ENCODE peak calls at places on chromosome 20, in ten cellular contexts. One of them, this sample, is unnamed.

GRCh38 chr20:18972251-18972876 is 158.8 kb downstream of the SCP2D1 start:
- DNase-seq in prostate gland: no peak
- DNase-seq in tibial artery: no peak
- DNase-seq in upper lobe of right lung: no peak
- DNase-seq in SJSA1: no peak
- DNase-seq in cardiac muscle cell: no peak
- DNase-seq in left lung: no peak
- DNase-seq in esophagus muscularis mucosa: peak; percentile 29
- DNase-seq in adrenal gland: no peak
- DNase-seq in tibial nerve: no peak
- DNase-seq in this sample: no peak

GRCh38 chr20:5118220-5119142 is 1.3 kb downstream of the PCNA start:
- DNase-seq in prostate gland: no peak
- DNase-seq in SJSA1: no peak
- DNase-seq in upper lobe of right lung: no peak
- DNase-seq in adrenal gland: no peak
- DNase-seq in tibial artery: no peak
- DNase-seq in tibial nerve: no peak
- DNase-seq in esophagus muscularis mucosa: no peak
- DNase-seq in left lung: no peak
- DNase-seq in cardiac muscle cell: no peak
- DNase-seq in this sample: no peak

GRCh38 chr20:50713677-50714101 is 17.7 kb upstream of the PARD6B start:
- DNase-seq in upper lobe of right lung: no peak
- DNase-seq in SJSA1: peak; percentile 55
- DNase-seq in prostate gland: no peak
- DNase-seq in adrenal gland: peak; percentile 52
- DNase-seq in tibial nerve: peak; percentile 48
- DNase-seq in esophagus muscularis mucosa: no peak
- DNase-seq in cardiac muscle cell: peak; percentile 39
- DNase-seq in left lung: no peak
- DNase-seq in tibial artery: no peak
- DNase-seq in this sample: no peak

GRCh38 chr20:60069626-60070025 is 111.4 kb downstream of the CDH26 start:
- DNase-seq in left lung: no peak
- DNase-seq in esophagus muscularis mucosa: no peak
- DNase-seq in upper lobe of right lung: no peak
- DNase-seq in tibial nerve: no peak
- DNase-seq in cardiac muscle cell: no peak
- DNase-seq in SJSA1: no peak
- DNase-seq in adrenal gland: no peak
- DNase-seq in prostate gland: no peak
- DNase-seq in tibial artery: no peak
- DNase-seq in this sample: no peak

GRCh38 chr20:64068381-64069208 is 5.6 kb downstream of the TCEA2 start:
- DNase-seq in upper lobe of right lung: no peak
- DNase-seq in tibial nerve: no peak
- DNase-seq in cardiac muscle cell: no peak
- DNase-seq in tibial artery: no peak
- DNase-seq in left lung: no peak
- DNase-seq in prostate gland: no peak
- DNase-seq in adrenal gland: no peak
- DNase-seq in esophagus muscularis mucosa: no peak
- DNase-seq in SJSA1: no peak
- DNase-seq in this sample: no peak

GRCh38 chr20:5658897-5659296 is 91.3 kb upstream of the SHLD1 start:
- DNase-seq in cardiac muscle cell: peak; percentile 22
- DNase-seq in tibial artery: peak; percentile 88
- DNase-seq in esophagus muscularis mucosa: no peak
- DNase-seq in SJSA1: no peak
- DNase-seq in tibial nerve: peak; percentile 65
- DNase-seq in adrenal gland: peak; percentile 85
- DNase-seq in left lung: no peak
- DNase-seq in prostate gland: peak; percentile 44
- DNase-seq in upper lobe of right lung: no peak
- DNase-seq in this sample: peak; percentile 67

GRCh38 chr20:3094848-3095629 is 10.5 kb upstream of the AVP start:
- DNase-seq in tibial artery: no peak
- DNase-seq in SJSA1: no peak
- DNase-seq in adrenal gland: no peak
- DNase-seq in tibial nerve: no peak
- DNase-seq in prostate gland: no peak
- DNase-seq in upper lobe of right lung: no peak
- DNase-seq in esophagus muscularis mucosa: no peak
- DNase-seq in left lung: no peak
- DNase-seq in cardiac muscle cell: no peak
- DNase-seq in this sample: no peak

GRCh38 chr20:20037960-20038359 is 14.3 kb downstream of the CRNKL1 start:
- DNase-seq in esophagus muscularis mucosa: no peak
- DNase-seq in upper lobe of right lung: no peak
- DNase-seq in SJSA1: peak; percentile 53
- DNase-seq in left lung: no peak
- DNase-seq in cardiac muscle cell: no peak
- DNase-seq in prostate gland: no peak
- DNase-seq in tibial artery: no peak
- DNase-seq in tibial nerve: no peak
- DNase-seq in adrenal gland: no peak
- DNase-seq in this sample: no peak

GRCh38 chr20:20820104-20820503 is 107.7 kb upstream of the RALGAPA2 start:
- DNase-seq in cardiac muscle cell: peak; percentile 19
- DNase-seq in SJSA1: no peak
- DNase-seq in left lung: no peak
- DNase-seq in esophagus muscularis mucosa: no peak
- DNase-seq in adrenal gland: peak; percentile 34
- DNase-seq in tibial artery: no peak
- DNase-seq in tibial nerve: no peak
- DNase-seq in upper lobe of right lung: no peak
- DNase-seq in prostate gland: no peak
- DNase-seq in this sample: no peak

GRCh38 chr20:4444404-4444803 is 277.3 kb upstream of the PRND start:
- DNase-seq in upper lobe of right lung: no peak
- DNase-seq in left lung: no peak
- DNase-seq in adrenal gland: no peak
- DNase-seq in prostate gland: no peak
- DNase-seq in SJSA1: peak; percentile 86
- DNase-seq in tibial nerve: no peak
- DNase-seq in esophagus muscularis mucosa: no peak
- DNase-seq in cardiac muscle cell: no peak
- DNase-seq in tibial artery: no peak
- DNase-seq in this sample: no peak

GRCh38 chr20:3041818-3042504 is 1.5 kb upstream of the GNRH2 start:
- DNase-seq in cardiac muscle cell: no peak
- DNase-seq in SJSA1: no peak
- DNase-seq in prostate gland: no peak
- DNase-seq in tibial nerve: no peak
- DNase-seq in adrenal gland: no peak
- DNase-seq in esophagus muscularis mucosa: no peak
- DNase-seq in upper lobe of right lung: no peak
- DNase-seq in left lung: no peak
- DNase-seq in tibial artery: no peak
- DNase-seq in this sample: no peak

GRCh38 chr20:48275737-48276342 is 490.6 kb upstream of the SULF2 start:
- DNase-seq in adrenal gland: no peak
- DNase-seq in tibial nerve: no peak
- DNase-seq in cardiac muscle cell: peak; percentile 37
- DNase-seq in upper lobe of right lung: no peak
- DNase-seq in esophagus muscularis mucosa: no peak
- DNase-seq in SJSA1: no peak
- DNase-seq in left lung: no peak
- DNase-seq in prostate gland: no peak
- DNase-seq in tibial artery: no peak
- DNase-seq in this sample: no peak
- H3K27ac ChIP-seq in adrenal gland: no peak overlapping the region
- H3K27ac ChIP-seq in tibial nerve: no peak overlapping the region
- H3K27ac ChIP-seq in cardiac muscle cell: no peak overlapping the region
- H3K27ac ChIP-seq in upper lobe of right lung: no peak overlapping the region
- H3K27ac ChIP-seq in esophagus muscularis mucosa: no peak overlapping the region
- H3K27ac ChIP-seq in SJSA1: no peak overlapping the region
- H3K27ac ChIP-seq in left lung: no peak overlapping the region
- H3K27ac ChIP-seq in prostate gland: no peak overlapping the region
- H3K27ac ChIP-seq in tibial artery: no peak overlapping the region
- H3K27ac ChIP-seq in this sample: no peak overlapping the region

GRCh38 chr20:53911301-53911700 is 159.1 kb downstream of the BCAS1 start:
- DNase-seq in SJSA1: no peak
- DNase-seq in prostate gland: no peak
- DNase-seq in adrenal gland: no peak
- DNase-seq in cardiac muscle cell: no peak
- DNase-seq in left lung: no peak
- DNase-seq in tibial nerve: no peak
- DNase-seq in upper lobe of right lung: no peak
- DNase-seq in tibial artery: no peak
- DNase-seq in esophagus muscularis mucosa: no peak
- DNase-seq in this sample: no peak
- H3K4me1 ChIP-seq in SJSA1: peaks cover 49% of the 10 kb centered on the region
- H3K4me1 ChIP-seq in prostate gland: peaks cover 7% of the 10 kb centered on the region
- H3K4me1 ChIP-seq in adrenal gland: peaks cover 14% of the 10 kb centered on the region
- H3K4me1 ChIP-seq in cardiac muscle cell: peaks cover 16% of the 10 kb centered on the region
- H3K4me1 ChIP-seq in left lung: peaks cover under 1% of the 10 kb centered on the region
- H3K4me1 ChIP-seq in tibial nerve: peaks cover 12% of the 10 kb centered on the region
- H3K4me1 ChIP-seq in upper lobe of right lung: peaks cover 20% of the 10 kb centered on the region
- H3K4me1 ChIP-seq in tibial artery: peaks cover 2% of the 10 kb centered on the region
- H3K4me1 ChIP-seq in esophagus muscularis mucosa: peaks cover 15% of the 10 kb centered on the region
- H3K4me1 ChIP-seq in this sample: peaks cover 6% of the 10 kb centered on the region

DNA sequence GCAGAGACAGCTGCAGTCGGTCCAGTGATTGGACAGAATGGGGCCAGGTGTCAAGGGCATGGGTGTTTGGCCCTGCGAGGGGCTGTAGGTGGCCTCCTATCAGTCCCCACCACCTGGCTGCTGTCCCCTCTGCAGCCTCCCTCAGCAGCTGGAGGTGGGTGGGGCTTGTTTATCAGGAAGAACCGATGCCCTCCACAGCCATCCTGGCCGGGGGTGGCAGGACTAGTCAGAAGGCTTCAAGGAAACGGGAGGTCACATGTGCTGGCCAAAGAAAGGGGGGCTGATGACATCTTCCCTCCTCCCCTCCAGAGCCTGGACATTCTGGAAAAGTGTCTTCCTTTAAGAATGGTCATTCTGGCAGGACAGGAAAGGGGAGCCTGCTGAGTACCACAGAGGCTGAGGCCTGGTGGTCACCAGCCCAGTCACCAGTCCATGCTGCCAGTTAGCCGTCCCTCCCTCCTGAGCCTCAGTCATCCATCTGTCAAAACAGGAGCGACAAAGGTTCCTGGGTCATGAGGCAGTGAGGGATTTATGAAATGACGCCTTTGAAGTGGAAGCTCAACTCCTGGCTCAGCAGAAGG is 4.1 kb downstream of the FAM210B start:
- DNase-seq in tibial nerve: no peak
- DNase-seq in esophagus muscularis mucosa: no peak
- DNase-seq in left lung: no peak
- DNase-seq in SJSA1: no peak
- DNase-seq in cardiac muscle cell: no peak
- DNase-seq in adrenal gland: peak; percentile 79
- DNase-seq in upper lobe of right lung: no peak
- DNase-seq in prostate gland: no peak
- DNase-seq in tibial artery: no peak
- DNase-seq in this sample: no peak
- H3K27ac ChIP-seq in tibial nerve: peak overlapping the region; percentile 92
- H3K27ac ChIP-seq in esophagus muscularis mucosa: no peak overlapping the region
- H3K27ac ChIP-seq in left lung: no peak overlapping the region
- H3K27ac ChIP-seq in SJSA1: no peak overlapping the region
- H3K27ac ChIP-seq in cardiac muscle cell: no peak overlapping the region
- H3K27ac ChIP-seq in adrenal gland: no peak overlapping the region
- H3K27ac ChIP-seq in upper lobe of right lung: no peak overlapping the region
- H3K27ac ChIP-seq in prostate gland: no peak overlapping the region
- H3K27ac ChIP-seq in tibial artery: no peak overlapping the region
- H3K27ac ChIP-seq in this sample: peak overlapping the region; percentile 30

GRCh38 chr20:11210611-11211010 is 536.8 kb upstream of the JAG1 start:
- DNase-seq in upper lobe of right lung: no peak
- DNase-seq in left lung: no peak
- DNase-seq in SJSA1: no peak
- DNase-seq in prostate gland: no peak
- DNase-seq in tibial nerve: no peak
- DNase-seq in adrenal gland: no peak
- DNase-seq in tibial artery: no peak
- DNase-seq in cardiac muscle cell: no peak
- DNase-seq in esophagus muscularis mucosa: no peak
- DNase-seq in this sample: no peak

GRCh38 chr20:11200423-11200822 is 526.6 kb upstream of the JAG1 start:
- DNase-seq in prostate gland: no peak
- DNase-seq in cardiac muscle cell: no peak
- DNase-seq in esophagus muscularis mucosa: no peak
- DNase-seq in upper lobe of right lung: no peak
- DNase-seq in left lung: no peak
- DNase-seq in adrenal gland: no peak
- DNase-seq in SJSA1: no peak
- DNase-seq in tibial artery: no peak
- DNase-seq in tibial nerve: no peak
- DNase-seq in this sample: no peak

GRCh38 chr20:11207749-11208502 is 534.1 kb upstream of the JAG1 start:
- DNase-seq in tibial nerve: no peak
- DNase-seq in cardiac muscle cell: no peak
- DNase-seq in left lung: no peak
- DNase-seq in prostate gland: no peak
- DNase-seq in tibial artery: no peak
- DNase-seq in adrenal gland: no peak
- DNase-seq in SJSA1: peak; percentile 83
- DNase-seq in esophagus muscularis mucosa: no peak
- DNase-seq in upper lobe of right lung: no peak
- DNase-seq in this sample: no peak

GRCh38 chr20:11205769-11206362 is 532.1 kb upstream of the JAG1 start:
- DNase-seq in prostate gland: no peak
- DNase-seq in upper lobe of right lung: no peak
- DNase-seq in cardiac muscle cell: no peak
- DNase-seq in tibial nerve: no peak
- DNase-seq in tibial artery: no peak
- DNase-seq in adrenal gland: no peak
- DNase-seq in left lung: no peak
- DNase-seq in SJSA1: no peak
- DNase-seq in esophagus muscularis mucosa: no peak
- DNase-seq in this sample: no peak

DNA sequence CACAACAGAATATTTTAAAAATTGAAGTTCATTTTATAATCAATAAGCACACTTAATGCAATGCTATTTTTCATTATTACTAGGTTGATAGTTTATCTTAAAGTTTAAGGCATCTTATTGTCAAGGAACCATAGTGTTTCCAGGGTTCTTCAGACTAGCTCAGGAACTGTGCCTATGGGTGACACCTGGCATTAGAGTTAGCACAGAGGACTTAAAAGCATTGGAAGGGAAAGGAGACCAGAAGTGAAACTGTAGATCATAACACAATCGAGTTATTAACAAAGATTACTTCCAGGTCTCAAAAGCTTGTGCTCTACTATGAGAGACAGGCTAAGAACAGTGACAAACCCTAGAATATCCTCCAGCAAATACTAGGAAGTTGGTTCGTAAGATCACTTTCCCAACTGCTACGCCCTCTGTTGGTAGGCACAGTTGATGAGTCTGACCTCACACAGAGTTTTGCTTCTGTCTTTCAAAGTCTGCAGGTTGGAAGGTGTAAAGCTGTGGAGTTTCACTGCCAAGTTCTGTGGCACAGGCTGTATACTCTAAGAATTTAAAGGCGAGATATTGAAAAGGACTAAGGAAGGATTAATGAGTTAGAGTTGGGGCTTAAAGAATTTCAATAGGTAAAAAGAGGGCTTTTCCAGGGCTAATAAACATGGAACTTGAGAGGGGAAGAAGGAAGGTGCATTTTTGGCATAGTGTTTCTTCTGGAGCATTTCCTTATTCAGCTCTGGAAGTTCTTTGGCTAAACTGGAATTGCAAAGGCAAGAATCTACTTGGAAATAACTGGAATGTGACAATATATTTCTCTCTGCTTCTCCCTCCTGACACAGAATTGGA is 531.3 kb upstream of the JAG1 start:
- DNase-seq in cardiac muscle cell: peak; percentile 84
- DNase-seq in esophagus muscularis mucosa: no peak
- DNase-seq in adrenal gland: peak; percentile 61
- DNase-seq in upper lobe of right lung: no peak
- DNase-seq in prostate gland: peak; percentile 72
- DNase-seq in tibial nerve: peak; percentile 79
- DNase-seq in SJSA1: peak; percentile 64
- DNase-seq in left lung: no peak
- DNase-seq in tibial artery: peak; percentile 50
- DNase-seq in this sample: peak; percentile 52
- H3K4me1 ChIP-seq in cardiac muscle cell: peaks cover 10% of the 10 kb centered on the region
- H3K4me1 ChIP-seq in esophagus muscularis mucosa: peaks cover 7% of the 10 kb centered on the region
- H3K4me1 ChIP-seq in adrenal gland: no peaks in the 10 kb centered on the region
- H3K4me1 ChIP-seq in upper lobe of right lung: peaks cover under 1% of the 10 kb centered on the region
- H3K4me1 ChIP-seq in prostate gland: peaks cover 3% of the 10 kb centered on the region
- H3K4me1 ChIP-seq in tibial nerve: no peaks in the 10 kb centered on the region
- H3K4me1 ChIP-seq in SJSA1: peaks cover 28% of the 10 kb centered on the region
- H3K4me1 ChIP-seq in left lung: no peaks in the 10 kb centered on the region
- H3K4me1 ChIP-seq in tibial artery: peaks cover 6% of the 10 kb centered on the region
- H3K4me1 ChIP-seq in this sample: no peaks in the 10 kb centered on the region

This sample was measured in psoas muscle.